ENCODE peak calls at places on chromosomes 2 and 18, in five cellular contexts. O is K562, V is SK-N-SH, K is HepG2, N is HCT116. Q is an unnamed sample.

GRCh38 chr2:37201208-37201607 is 4.9 kb downstream of the CEBPZOS start:
- DNase-seq in K (no peak), O (no peak), V (no peak), N (no peak), Q (no peak)

GRCh38 chr2:190927257-190927656 is 46.6 kb downstream of the GLS start:
- DNase-seq in K (no peak), O (no peak), N (no peak), V (no peak), Q (no peak)

GRCh38 chr2:207887570-207887969 is 117.9 kb upstream of the FZD5 start:
- DNase-seq in O (no peak), V (no peak), K (no peak), N (no peak), Q (no peak)

GRCh38 chr2:64915510-64915900 is 73.7 kb upstream of the SLC1A4 start:
- DNase-seq in O (no peak), V (no peak), K (no peak), N (no peak), Q (no peak)

GRCh38 chr2:98020992-98021713 is 25.4 kb upstream of the TMEM131 start:
- DNase-seq in O (no peak), K (no peak), V (peak; percentile 36), N (no peak), Q (no peak)

GRCh38 chr2:102502576-102502975 is 29.6 kb downstream of the SLC9A4 start:
- DNase-seq in K (no peak), N (no peak), V (no peak), O (no peak), Q (no peak)

GRCh38 chr2:163554864-163555263 is 180.9 kb downstream of the FIGN start:
- DNase-seq in N (no peak), V (no peak), K (no peak), O (no peak), Q (no peak)

GRCh38 chr18:39732918-39733317 is 2167.3 kb upstream of the CELF4 start:
- DNase-seq in K (no peak), V (no peak), N (no peak), O (no peak), Q (no peak)

GRCh38 chr2:97742381-97742847 is 29.0 kb downstream of the ZAP70 start:
- DNase-seq in V (no peak), N (no peak), K (no peak), O (no peak), Q (no peak)

GRCh38 chr2:36444206-36444605 is 88.6 kb downstream of the CRIM1 start:
- DNase-seq in K (no peak), N (no peak), O (no peak), V (no peak), Q (no peak)

GRCh38 chr2:219901155-219901554 is 273.7 kb downstream of the SLC4A3 start:
- DNase-seq in V (no peak), K (no peak), N (no peak), O (no peak), Q (no peak)

GRCh38 chr2:22282902-22283301 is 1102.1 kb upstream of the KLHL29 start:
- DNase-seq in N (no peak), V (no peak), O (no peak), K (no peak), Q (no peak)

GRCh38 chr2:64067326-64067725 is 48.1 kb upstream of the VPS54 start:
- DNase-seq in V (no peak), O (no peak), K (no peak), N (no peak), Q (no peak)

GRCh38 chr2:3533836-3534235 is 14.5 kb upstream of the ADI1 start:
- DNase-seq in O (no peak), V (no peak), K (no peak), N (no peak), Q (no peak)

GRCh38 chr2:214542866-214543265 is 132.0 kb downstream of the VWC2L start:
- DNase-seq in O (no peak), N (no peak), K (no peak), V (no peak), Q (no peak)

GRCh38 chr2:181570833-181571661 is 85.9 kb downstream of the CERKL start:
- DNase-seq in O (no peak), V (no peak), N (no peak), K (no peak), Q (peak; percentile 6)

GRCh38 chr2:88852753-88853402 is 161.4 kb downstream of the RPIA start:
- DNase-seq in V (no peak), O (no peak), K (no peak), N (no peak), Q (no peak)

GRCh38 chr2:137886432-137886831 is 77.8 kb upstream of the HNMT start:
- DNase-seq in V (no peak), N (peak; percentile 8), O (peak; percentile 9), K (peak; percentile 83), Q (no peak)

GRCh38 chr2:199460101-199460671 is 2.4 kb upstream of the SATB2 start:
- DNase-seq in O (no peak), V (no peak), N (peak; percentile 22), K (no peak), Q (no peak)

GRCh38 chr2:127615511-127616166 is 30.3 kb upstream of the GPR17 start:
- DNase-seq in N (no peak), O (no peak), V (peak; percentile 3), K (no peak), Q (no peak)

GRCh38 chr2:70608373-70608772 is 54.7 kb upstream of the TGFA start:
- DNase-seq in N (no peak), K (no peak), V (no peak), O (no peak), Q (no peak)
- TF ChIP-seq JUND in N (no peak), K (no peak), V (no peak), O (no peak), Q (no peak)

GRCh38 chr2:210567279-210567678 is 10.9 kb downstream of the CPS1 start:
- DNase-seq in K (no peak), V (no peak), O (no peak), N (no peak), Q (no peak)
- TF ChIP-seq JUND in K (no peak), V (no peak), O (no peak), N (no peak), Q (no peak)

GRCh38 chr2:230430957-230431635 is 15.1 kb downstream of the SP100 start:
- DNase-seq in K (no peak), N (no peak), O (no peak), V (no peak), Q (no peak)
- TF ChIP-seq JUND in K (no peak), N (no peak), O (no peak), V (no peak), Q (no peak)

DNA sequence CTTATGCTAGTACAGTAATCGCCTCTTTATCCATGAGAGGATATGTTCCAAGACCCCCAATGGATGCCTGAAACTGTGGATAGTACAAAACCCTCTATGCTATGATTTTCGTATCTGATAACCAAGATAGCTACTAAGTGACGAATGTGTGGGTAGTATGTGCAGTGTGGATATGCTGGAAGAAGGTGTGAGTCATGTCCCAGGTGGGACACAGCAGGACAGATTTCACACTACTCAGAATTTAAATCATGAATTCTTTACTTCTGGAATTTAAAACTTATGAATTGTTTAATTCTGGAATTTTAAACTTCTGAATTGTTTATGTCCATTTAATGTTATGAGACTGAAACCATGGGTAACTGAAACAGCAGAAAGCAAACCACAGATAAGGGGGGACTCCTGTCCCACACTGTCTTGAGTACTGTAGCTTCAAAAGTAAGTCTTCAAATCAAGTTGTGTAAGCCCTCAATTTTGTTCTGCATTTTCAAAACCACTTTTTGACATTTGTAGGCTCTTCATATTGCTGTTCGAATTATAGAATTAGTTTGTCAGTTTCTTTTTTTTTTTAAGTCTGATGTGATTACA is 116.0 kb downstream of the LTBP1 start:
- DNase-seq in O (peak; percentile 16), K (no peak), V (no peak), N (no peak), Q (no peak)
- TF ChIP-seq JUND in O (no peak), K (no peak), V (no peak), N (no peak), Q (no peak)

DNA sequence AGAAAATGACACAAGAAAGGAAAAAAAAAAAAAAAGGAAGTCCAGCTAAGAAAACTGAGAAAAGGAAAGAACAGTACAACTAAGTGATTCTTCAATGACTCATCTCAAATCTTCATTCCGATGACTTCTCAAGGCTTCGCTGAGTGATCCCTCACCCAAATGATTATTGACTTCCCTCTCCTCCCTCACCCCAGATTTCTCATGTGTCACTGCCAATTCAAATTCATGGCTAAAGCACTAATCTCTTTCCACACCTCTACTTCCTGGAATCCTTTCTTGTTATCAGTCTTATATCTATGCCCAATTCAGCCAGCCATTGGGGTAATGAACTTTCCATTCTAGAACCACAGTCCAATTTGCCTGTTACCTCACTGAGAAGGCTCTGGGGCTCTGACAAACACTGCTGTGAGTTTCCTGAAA is 7.2 kb upstream of the ABCB11 start:
- DNase-seq in V (no peak), N (no peak), O (peak; percentile 52), K (no peak), Q (no peak)
- TF ChIP-seq JUND in V (no peak), N (peak; percentile 29), O (peak; percentile 91), K (no peak), Q (no peak)

DNA sequence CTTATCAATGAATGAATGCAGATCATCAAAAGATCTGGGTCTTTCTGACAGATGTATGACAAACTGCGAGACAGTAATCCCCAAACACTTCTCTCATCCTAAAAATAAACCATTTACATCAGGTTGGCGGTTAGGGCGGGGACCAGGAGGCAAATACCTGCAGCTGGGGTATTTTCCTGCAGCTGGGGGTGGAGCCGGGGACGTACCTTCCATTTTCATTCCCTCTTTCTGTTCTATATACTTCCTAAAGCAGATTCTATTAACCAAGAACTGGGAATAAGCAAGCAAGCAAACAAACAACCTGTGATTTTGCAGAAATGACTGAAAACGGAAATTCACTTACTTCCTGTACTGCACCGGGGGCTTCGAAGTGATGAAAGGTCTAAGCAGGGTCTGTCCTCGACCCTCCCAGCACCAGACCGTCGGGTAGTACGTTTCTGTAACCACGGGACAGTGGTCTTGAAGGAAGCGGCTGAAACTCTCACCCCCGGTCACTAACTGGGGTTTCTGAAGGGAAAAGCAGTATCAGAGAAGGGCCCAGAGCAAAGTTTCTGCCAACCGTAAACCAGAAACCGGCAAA is 1.2 kb downstream of the ABHD3 start:
- DNase-seq in O (peak; percentile 25), V (peak; percentile 34), N (no peak), K (no peak), Q (no peak)
- TF ChIP-seq JUND in O (no peak), V (no peak), N (no peak), K (no peak), Q (no peak)

GRCh38 chr18:30997223-30997622 is 45.3 kb downstream of the DSC3 start:
- DNase-seq in O (no peak), K (no peak), N (no peak), V (no peak), Q (no peak)
- TF ChIP-seq JUND in O (no peak), K (no peak), N (no peak), V (no peak), Q (no peak)

GRCh38 chr2:54687595-54688152 is 35.8 kb upstream of the EML6 start:
- DNase-seq in N (no peak), O (no peak), K (no peak), V (no peak), Q (no peak)

GRCh38 chr2:54692556-54692955 is 30.9 kb upstream of the EML6 start:
- DNase-seq in N (no peak), K (no peak), V (no peak), O (no peak), Q (no peak)

GRCh38 chr2:54695378-54695777 is 28.1 kb upstream of the EML6 start:
- DNase-seq in O (no peak), K (no peak), N (no peak), V (no peak), Q (no peak)

GRCh38 chr2:54691439-54692135 is 31.9 kb upstream of the EML6 start:
- DNase-seq in V (no peak), K (peak; percentile 78), N (no peak), O (peak; percentile 55), Q (no peak)
- TF ChIP-seq JUND in V (no peak), K (no peak), N (no peak), O (no peak), Q (no peak)